ENCODE peak calls at places on chromosomes 2 and 18, in four cellular contexts. G is epithelial cell of esophagus, O is colonic mucosa, C is MM.1S. R is an unnamed sample.

GRCh38 chr2:196131949-196132925 is 39.1 kb downstream of the STK17B start:
- DNase-seq in G (peak), O (no peak), C (peak), R (no peak)

GRCh38 chr2:157178865-157179264 is 78.6 kb upstream of the GALNT5 start:
- DNase-seq in G (no peak), O (no peak), C (no peak), R (no peak)

GRCh38 chr2:236164201-236164982 is 3.8 kb downstream of the GBX2 start:
- DNase-seq in G (no peak), O (no peak), C (no peak), R (peak)

GRCh38 chr2:84204995-84205394 is 254.1 kb downstream of the SUCLG1 start:
- DNase-seq in G (no peak), O (no peak), C (no peak), R (no peak)

GRCh38 chr18:49431563-49431962 is 28.9 kb downstream of the DYM start:
- DNase-seq in G (peak), O (no peak), C (no peak), R (no peak)

GRCh38 chr2:112579280-112579679 is 5.1 kb upstream of the CHCHD5 start:
- DNase-seq in G (peak), O (no peak), C (no peak), R (no peak)

GRCh38 chr2:228657807-228658402 is 476.4 kb upstream of the SPHKAP start:
- DNase-seq in G (peak), O (no peak), C (peak), R (no peak)

GRCh38 chr2:43312751-43313641 is 86.6 kb upstream of the ZFP36L2 start:
- DNase-seq in G (no peak), O (no peak), C (no peak), R (no peak)

GRCh38 chr2:70214958-70215357 is 24.1 kb upstream of the C2orf42 start:
- DNase-seq in G (no peak), O (no peak), C (no peak), R (no peak)

GRCh38 chr2:118061135-118061955 is 26.9 kb upstream of the INSIG2 start:
- DNase-seq in G (peak), O (no peak), C (peak), R (peak)

GRCh38 chr18:77899972-77900754 is 650.5 kb downstream of the GALR1 start:
- DNase-seq in G (peak), O (no peak), C (peak), R (peak)

GRCh38 chr2:46812381-46813024 is 103.1 kb downstream of the MCFD2 start:
- DNase-seq in G (peak), O (peak), C (no peak), R (no peak)

GRCh38 chr18:5961097-5961827 is 65.9 kb upstream of the TMEM200C start:
- DNase-seq in G (no peak), O (no peak), C (no peak), R (no peak)

GRCh38 chr2:222024934-222025890 is 273.6 kb downstream of the PAX3 start:
- DNase-seq in G (peak), O (no peak), C (peak), R (peak)

GRCh38 chr2:48991415-48992131 is 162.7 kb downstream of the FSHR start:
- DNase-seq in G (no peak), O (no peak), C (no peak), R (no peak)

GRCh38 chr2:102301867-102302362 is 9.4 kb upstream of the IL1RL1 start:
- DNase-seq in G (peak), O (peak), C (peak), R (peak)
- TF ChIP-seq CTCF in G (peak), O (peak), C (peak), R (peak)

DNA sequence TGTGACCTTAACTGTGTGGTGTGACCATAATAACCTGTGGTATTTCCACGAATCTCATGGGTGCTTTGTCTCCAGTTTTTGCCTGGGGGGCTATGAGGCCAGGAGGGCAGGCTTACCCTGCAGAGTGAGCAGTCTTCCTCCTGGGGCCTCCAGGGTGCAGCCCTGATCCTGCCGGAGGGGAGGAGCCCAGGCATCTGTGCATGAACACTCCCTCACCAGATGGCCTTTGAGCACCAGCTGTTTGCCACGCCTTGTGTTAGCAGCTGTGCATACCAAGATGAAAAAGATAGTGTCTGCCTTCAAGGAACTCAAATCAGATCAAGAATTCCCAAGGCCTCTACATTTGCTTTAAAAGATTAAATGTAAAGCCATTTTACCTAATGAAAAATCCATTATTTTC is 75.0 kb upstream of the RBM44 start:
- DNase-seq in G (peak), O (peak), C (peak), R (no peak)
- TF ChIP-seq CTCF in G (no peak), O (no peak), C (no peak), R (no peak)

GRCh38 chr2:20247084-20247483 is 22.2 kb upstream of the SDC1 start:
- DNase-seq in G (no peak), O (no peak), C (no peak), R (no peak)

GRCh38 chr2:20242727-20243377 is 17.9 kb upstream of the SDC1 start:
- DNase-seq in G (no peak), O (no peak), C (no peak), R (no peak)

GRCh38 chr2:20236496-20236895 is 11.6 kb upstream of the SDC1 start:
- DNase-seq in G (peak), O (peak), C (no peak), R (no peak)

DNA sequence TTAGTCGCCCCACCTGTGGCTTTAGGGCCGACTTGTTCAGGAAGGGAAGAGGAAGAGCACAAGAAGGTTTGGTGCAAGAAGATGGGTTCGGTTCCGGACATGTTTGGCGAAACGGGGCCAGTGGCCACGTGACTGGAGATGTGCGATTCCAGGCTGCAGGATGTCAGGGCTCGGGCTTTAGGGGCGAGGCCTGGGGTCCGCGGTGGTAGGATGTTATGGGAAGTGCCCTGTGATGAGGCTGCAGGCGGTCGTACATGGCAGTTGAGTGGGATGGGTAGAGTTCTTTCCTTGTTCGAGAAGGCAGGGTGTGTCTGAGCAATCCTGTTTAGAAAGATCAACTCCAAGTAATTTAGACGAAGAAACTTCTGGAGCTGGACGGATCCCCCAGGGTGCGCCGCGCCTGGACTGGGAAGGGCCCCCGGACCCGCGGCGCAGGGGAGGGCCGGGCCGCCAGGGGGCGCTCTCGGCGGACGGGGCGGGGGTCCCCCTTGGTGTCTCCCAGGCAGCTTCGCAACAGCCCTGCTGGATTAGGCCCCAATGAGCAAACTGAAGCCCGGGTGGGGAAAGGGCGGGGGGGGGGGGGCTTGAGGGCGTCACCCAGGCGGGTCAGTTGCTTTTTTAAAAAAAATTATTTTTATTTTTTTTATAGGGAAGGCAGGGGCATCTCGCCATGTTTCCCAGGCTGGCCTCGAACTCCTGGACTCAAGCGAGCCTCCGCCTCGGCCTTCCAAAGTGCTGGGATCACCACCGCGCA is 17.2 kb upstream of the SDC1 start:
- DNase-seq in G (no peak), O (no peak), C (no peak), R (peak)
- TF ChIP-seq CTCF in G (no peak), O (peak), C (peak), R (peak)

GRCh38 chr2:149037851-149038250 is 648 bp upstream of the LYPD6B start:
- DNase-seq in G (peak), O (peak), C (no peak), R (no peak)
- TF ChIP-seq CTCF in G (peak), O (no peak), C (no peak), R (no peak)

GRCh38 chr2:200586644-200586975 is 796 bp downstream of the AOX1 start:
- DNase-seq in G (no peak), O (no peak), C (no peak), R (peak)

GRCh38 chr2:200585340-200585729 is 479 bp upstream of the AOX1 start:
- DNase-seq in G (no peak), O (no peak), C (no peak), R (no peak)

GRCh38 chr2:200584639-200585038 is 1.2 kb upstream of the AOX1 start:
- DNase-seq in G (no peak), O (no peak), C (no peak), R (peak)

GRCh38 chr2:200587007-200587616 is 1.3 kb downstream of the AOX1 start:
- DNase-seq in G (no peak), O (no peak), C (no peak), R (no peak)

GRCh38 chr2:200585730-200586643 is at the start of gene AOX1:
- DNase-seq in G (peak), O (peak), C (no peak), R (peak)
- TF ChIP-seq CTCF in G (no peak), O (no peak), C (no peak), R (no peak)

GRCh38 chr2:191486584-191487320 is 191.2 kb upstream of the NABP1 start:
- DNase-seq in G (peak), O (peak), C (peak), R (no peak)
- TF ChIP-seq CTCF in G (no peak), O (no peak), C (no peak), R (no peak)

DNA sequence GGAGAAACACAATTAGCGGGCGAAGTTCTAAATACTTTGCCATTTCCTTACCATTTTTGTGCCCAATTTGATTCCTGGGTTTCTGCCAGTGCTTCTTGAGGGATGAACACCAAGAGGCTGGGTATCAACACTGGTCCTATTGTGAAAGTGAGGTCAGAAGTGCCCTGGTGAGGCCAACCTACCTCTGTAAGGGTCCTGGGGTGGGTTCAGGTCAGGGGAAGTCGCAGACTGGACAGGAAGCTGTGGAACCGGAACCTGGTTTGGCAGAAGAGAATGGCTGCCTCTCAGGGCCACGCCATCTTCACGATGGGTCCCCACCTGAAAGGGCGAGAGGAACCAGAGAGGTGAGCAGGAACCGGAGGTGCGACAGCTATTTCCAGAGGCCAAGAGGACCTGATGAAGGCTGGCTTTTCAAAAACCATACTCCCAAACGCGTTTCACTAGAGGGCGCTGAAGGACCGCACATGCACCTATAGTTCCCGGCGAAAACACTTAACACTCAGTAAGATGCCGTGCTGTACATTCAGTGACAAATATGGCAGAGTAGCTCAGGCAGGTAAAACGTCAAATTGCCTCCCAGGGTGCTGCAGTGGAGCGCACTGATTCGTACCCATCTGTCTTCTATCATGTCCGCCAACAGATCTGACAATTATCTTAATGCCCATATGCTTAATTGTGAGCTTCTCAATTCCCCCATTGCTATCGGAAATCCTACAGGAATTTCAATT is 275.3 kb upstream of the CCDC68 start:
- DNase-seq in G (peak), O (peak), C (peak), R (peak)
- TF ChIP-seq CTCF in G (peak), O (peak), C (peak), R (peak)

GRCh38 chr2:40227200-40227599 is 224.7 kb downstream of the SLC8A1 start:
- DNase-seq in G (peak), O (no peak), C (no peak), R (no peak)

GRCh38 chr2:40225670-40226069 is 226.2 kb downstream of the SLC8A1 start:
- DNase-seq in G (no peak), O (no peak), C (no peak), R (no peak)

GRCh38 chr2:40230186-40230585 is 221.7 kb downstream of the SLC8A1 start:
- DNase-seq in G (no peak), O (no peak), C (no peak), R (no peak)

GRCh38 chr2:40228296-40228695 is 223.6 kb downstream of the SLC8A1 start:
- DNase-seq in G (no peak), O (no peak), C (no peak), R (no peak)

GRCh38 chr2:40230717-40231300 is 221.1 kb downstream of the SLC8A1 start:
- DNase-seq in G (peak), O (no peak), C (no peak), R (no peak)
- TF ChIP-seq CTCF in G (peak), O (no peak), C (peak), R (no peak)